ENCODE peak calls at places on chromosomes 2 and 18, in seven cellular contexts. One of them, this sample, is unnamed.

GRCh38 chr18:76461148-76461547 is 33.9 kb downstream of the ZNF516 start:
- DNase-seq in AG09309: no peak
- DNase-seq in glutamatergic neuron: no peak
- DNase-seq in SK-N-SH: no peak
- DNase-seq in CD8-positive, alpha-beta T cell: no peak
- DNase-seq in D721Med: no peak
- DNase-seq in choroid plexus epithelial cell: no peak
- DNase-seq in this sample: no peak

GRCh38 chr2:135151615-135152014 is 99.5 kb downstream of the RAB3GAP1 start:
- DNase-seq in AG09309: no peak
- DNase-seq in glutamatergic neuron: no peak
- DNase-seq in SK-N-SH: no peak
- DNase-seq in CD8-positive, alpha-beta T cell: no peak
- DNase-seq in D721Med: no peak
- DNase-seq in choroid plexus epithelial cell: no peak
- DNase-seq in this sample: no peak

GRCh38 chr2:20447437-20448245 is 767 bp downstream of the RHOB start:
- DNase-seq in AG09309: no peak
- DNase-seq in glutamatergic neuron: peak
- DNase-seq in SK-N-SH: peak
- DNase-seq in CD8-positive, alpha-beta T cell: no peak
- DNase-seq in D721Med: no peak
- DNase-seq in choroid plexus epithelial cell: peak
- DNase-seq in this sample: peak

GRCh38 chr2:121245913-121246312 is 39.1 kb downstream of the TFCP2L1 start:
- DNase-seq in AG09309: no peak
- DNase-seq in glutamatergic neuron: no peak
- DNase-seq in SK-N-SH: no peak
- DNase-seq in CD8-positive, alpha-beta T cell: no peak
- DNase-seq in D721Med: no peak
- DNase-seq in choroid plexus epithelial cell: no peak
- DNase-seq in this sample: no peak

GRCh38 chr2:157302492-157303099 is 23.0 kb downstream of the ERMN start:
- DNase-seq in AG09309: no peak
- DNase-seq in glutamatergic neuron: no peak
- DNase-seq in SK-N-SH: peak
- DNase-seq in CD8-positive, alpha-beta T cell: peak
- DNase-seq in D721Med: no peak
- DNase-seq in choroid plexus epithelial cell: peak
- DNase-seq in this sample: peak

GRCh38 chr2:156333951-156334495 is 1.5 kb upstream of the NR4A2 start:
- DNase-seq in AG09309: no peak
- DNase-seq in glutamatergic neuron: peak
- DNase-seq in SK-N-SH: peak
- DNase-seq in CD8-positive, alpha-beta T cell: peak
- DNase-seq in D721Med: no peak
- DNase-seq in choroid plexus epithelial cell: peak
- DNase-seq in this sample: peak

GRCh38 chr2:24276349-24276899 is 83.9 kb downstream of the ITSN2 start:
- DNase-seq in AG09309: no peak
- DNase-seq in glutamatergic neuron: no peak
- DNase-seq in SK-N-SH: no peak
- DNase-seq in CD8-positive, alpha-beta T cell: no peak
- DNase-seq in D721Med: no peak
- DNase-seq in choroid plexus epithelial cell: no peak
- DNase-seq in this sample: no peak

GRCh38 chr2:71827146-71827874 is 320.4 kb downstream of the CYP26B1 start:
- DNase-seq in AG09309: no peak
- DNase-seq in glutamatergic neuron: no peak
- DNase-seq in SK-N-SH: no peak
- DNase-seq in CD8-positive, alpha-beta T cell: no peak
- DNase-seq in D721Med: no peak
- DNase-seq in choroid plexus epithelial cell: no peak
- DNase-seq in this sample: no peak

GRCh38 chr2:63047534-63048281 is 2.9 kb upstream of the OTX1 start:
- DNase-seq in AG09309: no peak
- DNase-seq in glutamatergic neuron: peak
- DNase-seq in SK-N-SH: peak
- DNase-seq in CD8-positive, alpha-beta T cell: no peak
- DNase-seq in D721Med: no peak
- DNase-seq in choroid plexus epithelial cell: no peak
- DNase-seq in this sample: no peak

GRCh38 chr2:113174369-113174735 is 581 bp downstream of the PSD4 start:
- DNase-seq in AG09309: no peak
- DNase-seq in glutamatergic neuron: no peak
- DNase-seq in SK-N-SH: no peak
- DNase-seq in CD8-positive, alpha-beta T cell: no peak
- DNase-seq in D721Med: no peak
- DNase-seq in choroid plexus epithelial cell: no peak
- DNase-seq in this sample: no peak

GRCh38 chr2:34729845-34730244 is 1130.7 kb upstream of the FAM98A start:
- DNase-seq in AG09309: no peak
- DNase-seq in glutamatergic neuron: no peak
- DNase-seq in SK-N-SH: no peak
- DNase-seq in CD8-positive, alpha-beta T cell: no peak
- DNase-seq in D721Med: no peak
- DNase-seq in choroid plexus epithelial cell: no peak
- DNase-seq in this sample: no peak

GRCh38 chr2:63785096-63785495 is 56.6 kb upstream of the UGP2 start:
- DNase-seq in AG09309: no peak
- DNase-seq in glutamatergic neuron: no peak
- DNase-seq in SK-N-SH: no peak
- DNase-seq in CD8-positive, alpha-beta T cell: no peak
- DNase-seq in D721Med: no peak
- DNase-seq in choroid plexus epithelial cell: no peak
- DNase-seq in this sample: no peak

GRCh38 chr18:75159238-75159518 is 49.8 kb downstream of the PTGR3 start:
- DNase-seq in AG09309: no peak
- DNase-seq in glutamatergic neuron: no peak
- DNase-seq in SK-N-SH: no peak
- DNase-seq in CD8-positive, alpha-beta T cell: no peak
- DNase-seq in D721Med: no peak
- DNase-seq in choroid plexus epithelial cell: no peak
- DNase-seq in this sample: no peak

GRCh38 chr2:10608273-10608672 is 81.5 kb downstream of the NOL10 start:
- DNase-seq in AG09309: no peak
- DNase-seq in glutamatergic neuron: no peak
- DNase-seq in SK-N-SH: no peak
- DNase-seq in CD8-positive, alpha-beta T cell: no peak
- DNase-seq in D721Med: no peak
- DNase-seq in choroid plexus epithelial cell: no peak
- DNase-seq in this sample: no peak
- TF ChIP-seq CTCF in AG09309: no peak
- TF ChIP-seq CTCF in glutamatergic neuron: no peak
- TF ChIP-seq CTCF in SK-N-SH: no peak
- TF ChIP-seq CTCF in CD8-positive, alpha-beta T cell: no peak
- TF ChIP-seq CTCF in D721Med: no peak
- TF ChIP-seq CTCF in choroid plexus epithelial cell: no peak
- TF ChIP-seq CTCF in this sample: no peak

GRCh38 chr2:117684919-117685318 is 129.6 kb upstream of the DDX18 start:
- DNase-seq in AG09309: no peak
- DNase-seq in glutamatergic neuron: no peak
- DNase-seq in SK-N-SH: no peak
- DNase-seq in CD8-positive, alpha-beta T cell: no peak
- DNase-seq in D721Med: no peak
- DNase-seq in choroid plexus epithelial cell: no peak
- DNase-seq in this sample: no peak
- TF ChIP-seq CTCF in AG09309: no peak
- TF ChIP-seq CTCF in glutamatergic neuron: no peak
- TF ChIP-seq CTCF in SK-N-SH: no peak
- TF ChIP-seq CTCF in CD8-positive, alpha-beta T cell: no peak
- TF ChIP-seq CTCF in D721Med: no peak
- TF ChIP-seq CTCF in choroid plexus epithelial cell: no peak
- TF ChIP-seq CTCF in this sample: no peak

GRCh38 chr2:117536139-117536538 is 278.4 kb upstream of the DDX18 start:
- DNase-seq in AG09309: no peak
- DNase-seq in glutamatergic neuron: no peak
- DNase-seq in SK-N-SH: no peak
- DNase-seq in CD8-positive, alpha-beta T cell: no peak
- DNase-seq in D721Med: no peak
- DNase-seq in choroid plexus epithelial cell: no peak
- DNase-seq in this sample: no peak
- TF ChIP-seq CTCF in AG09309: no peak
- TF ChIP-seq CTCF in glutamatergic neuron: no peak
- TF ChIP-seq CTCF in SK-N-SH: peak
- TF ChIP-seq CTCF in CD8-positive, alpha-beta T cell: no peak
- TF ChIP-seq CTCF in D721Med: peak
- TF ChIP-seq CTCF in choroid plexus epithelial cell: no peak
- TF ChIP-seq CTCF in this sample: no peak

GRCh38 chr2:161160226-161161073 is at the start of gene TANK:
- DNase-seq in AG09309: peak
- DNase-seq in glutamatergic neuron: peak
- DNase-seq in SK-N-SH: peak
- DNase-seq in CD8-positive, alpha-beta T cell: peak
- DNase-seq in D721Med: peak
- DNase-seq in choroid plexus epithelial cell: peak
- DNase-seq in this sample: peak
- TF ChIP-seq CTCF in AG09309: peak
- TF ChIP-seq CTCF in glutamatergic neuron: no peak
- TF ChIP-seq CTCF in SK-N-SH: peak
- TF ChIP-seq CTCF in CD8-positive, alpha-beta T cell: no peak
- TF ChIP-seq CTCF in D721Med: no peak
- TF ChIP-seq CTCF in choroid plexus epithelial cell: peak
- TF ChIP-seq CTCF in this sample: no peak

DNA sequence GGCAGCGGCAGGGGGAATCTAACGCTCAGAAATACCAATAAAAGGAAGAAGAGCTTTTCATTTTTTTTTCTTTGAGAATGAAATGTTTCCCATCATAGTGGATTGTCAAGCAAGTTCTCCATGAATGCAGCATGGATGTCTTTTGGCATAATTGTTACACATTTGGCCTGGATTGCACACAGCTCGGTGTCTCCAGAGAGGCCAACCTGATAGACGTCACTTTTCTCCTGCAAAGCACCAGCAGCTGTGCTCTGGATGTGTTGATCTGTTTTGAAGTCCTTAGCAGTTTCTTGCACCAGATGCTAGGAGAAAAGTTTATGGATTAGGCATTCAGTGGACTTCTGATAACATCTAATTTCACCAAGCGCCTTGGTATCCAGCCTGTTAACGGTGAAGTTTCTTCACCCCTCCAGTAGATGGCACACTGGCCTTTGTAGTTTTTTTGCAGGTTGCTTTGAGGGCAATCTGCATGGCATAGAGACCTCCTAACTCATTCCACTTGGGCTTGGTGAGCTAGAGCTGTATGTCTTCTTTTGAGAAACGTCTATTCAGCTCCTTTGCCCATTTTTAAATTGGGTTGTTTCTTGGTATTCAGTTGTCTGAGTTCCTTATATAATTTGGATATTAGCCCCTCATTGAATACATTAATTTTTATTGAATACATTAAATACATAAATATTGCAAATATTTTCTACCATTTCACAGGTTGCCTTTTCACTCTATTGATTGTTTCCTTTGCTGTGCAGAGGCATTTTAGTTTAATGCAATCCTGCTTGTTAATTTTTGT is 59.7 kb downstream of the PTH2R start:
- DNase-seq in AG09309: no peak
- DNase-seq in glutamatergic neuron: peak
- DNase-seq in SK-N-SH: peak
- DNase-seq in CD8-positive, alpha-beta T cell: no peak
- DNase-seq in D721Med: peak
- DNase-seq in choroid plexus epithelial cell: peak
- DNase-seq in this sample: peak
- TF ChIP-seq CTCF in AG09309: peak
- TF ChIP-seq CTCF in glutamatergic neuron: peak
- TF ChIP-seq CTCF in SK-N-SH: peak
- TF ChIP-seq CTCF in CD8-positive, alpha-beta T cell: no peak
- TF ChIP-seq CTCF in D721Med: peak
- TF ChIP-seq CTCF in choroid plexus epithelial cell: peak
- TF ChIP-seq CTCF in this sample: peak

GRCh38 chr2:226790436-226790835 is 9.2 kb downstream of the IRS1 start:
- DNase-seq in AG09309: no peak
- DNase-seq in glutamatergic neuron: no peak
- DNase-seq in SK-N-SH: no peak
- DNase-seq in CD8-positive, alpha-beta T cell: no peak
- DNase-seq in D721Med: no peak
- DNase-seq in choroid plexus epithelial cell: no peak
- DNase-seq in this sample: no peak

GRCh38 chr2:226790006-226790405 is 9.6 kb downstream of the IRS1 start:
- DNase-seq in AG09309: no peak
- DNase-seq in glutamatergic neuron: no peak
- DNase-seq in SK-N-SH: no peak
- DNase-seq in CD8-positive, alpha-beta T cell: no peak
- DNase-seq in D721Med: no peak
- DNase-seq in choroid plexus epithelial cell: peak
- DNase-seq in this sample: no peak

GRCh38 chr2:226791056-226791486 is 8.5 kb downstream of the IRS1 start:
- DNase-seq in AG09309: no peak
- DNase-seq in glutamatergic neuron: peak
- DNase-seq in SK-N-SH: no peak
- DNase-seq in CD8-positive, alpha-beta T cell: no peak
- DNase-seq in D721Med: no peak
- DNase-seq in choroid plexus epithelial cell: peak
- DNase-seq in this sample: peak

GRCh38 chr2:226792155-226792871 is 7.3 kb downstream of the IRS1 start:
- DNase-seq in AG09309: no peak
- DNase-seq in glutamatergic neuron: no peak
- DNase-seq in SK-N-SH: peak
- DNase-seq in CD8-positive, alpha-beta T cell: no peak
- DNase-seq in D721Med: no peak
- DNase-seq in choroid plexus epithelial cell: peak
- DNase-seq in this sample: peak

DNA sequence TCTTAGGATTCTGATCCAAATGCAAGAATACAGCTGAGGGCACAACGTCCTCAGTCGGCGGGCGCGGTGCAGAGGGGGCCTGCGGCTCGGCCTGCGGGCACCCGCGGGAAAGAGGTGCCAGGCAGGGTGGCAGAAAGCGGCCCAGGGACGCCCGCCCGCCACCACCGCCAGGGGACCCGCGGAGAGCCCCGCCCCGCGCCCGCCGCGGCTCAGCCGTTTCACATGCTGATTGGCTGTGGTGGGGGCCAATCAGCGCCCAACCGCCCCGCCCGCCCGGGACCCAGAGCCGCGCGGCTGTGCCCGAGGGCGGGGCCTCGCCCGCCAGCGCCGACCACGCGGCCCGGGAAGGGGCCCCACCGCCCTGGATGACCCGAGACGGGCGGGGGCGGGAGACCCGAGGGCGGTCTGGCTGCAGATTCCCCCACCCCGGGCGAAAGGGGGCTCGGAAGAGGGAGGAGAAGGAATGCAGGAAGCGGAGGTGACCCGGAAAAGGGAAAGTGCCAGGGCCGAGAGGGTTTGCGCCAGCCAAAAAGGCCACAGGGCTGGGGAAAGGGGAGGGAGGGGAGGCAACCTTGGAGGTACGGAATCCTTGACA is 8.0 kb downstream of the IRS1 start:
- DNase-seq in AG09309: no peak
- DNase-seq in glutamatergic neuron: peak
- DNase-seq in SK-N-SH: peak
- DNase-seq in CD8-positive, alpha-beta T cell: peak
- DNase-seq in D721Med: peak
- DNase-seq in choroid plexus epithelial cell: peak
- DNase-seq in this sample: peak
- TF ChIP-seq CTCF in AG09309: peak
- TF ChIP-seq CTCF in glutamatergic neuron: peak
- TF ChIP-seq CTCF in SK-N-SH: peak
- TF ChIP-seq CTCF in CD8-positive, alpha-beta T cell: peak
- TF ChIP-seq CTCF in D721Med: no peak
- TF ChIP-seq CTCF in choroid plexus epithelial cell: no peak
- TF ChIP-seq CTCF in this sample: no peak

This sample was measured in fibroblast of mammary gland.